ENCODE peak calls at places on chromosomes 1 and 21, in eight cellular contexts. W, E, S, F, D, I, H and T are unnamed samples.

GRCh38 chr1:109714661-109715372 is 2.8 kb downstream of the GSTM5 start:
- DNase-seq in W (no peak), E (no peak), S (no peak), F (no peak), D (no peak), I (no peak), H (no peak), T (no peak)

GRCh38 chr1:36953061-36953460 is 81.3 kb downstream of the GRIK3 start:
- DNase-seq in W (no peak), E (no peak), S (no peak), F (no peak), D (no peak), I (no peak), H (no peak), T (no peak)

GRCh38 chr1:37449936-37450335 is 24.4 kb upstream of the ZC3H12A start:
- DNase-seq in W (no peak), E (no peak), S (no peak), F (no peak), D (no peak), I (no peak), H (no peak), T (no peak)

GRCh38 chr21:45971487-45972352 is 9.8 kb upstream of the COL6A1 start:
- DNase-seq in W (peak; percentile 70), E (peak; percentile 78), S (peak; percentile 56), F (no peak), D (peak; percentile 98), I (no peak), H (no peak), T (no peak)

GRCh38 chr1:219184337-219184736 is 10.7 kb downstream of the LYPLAL1 start:
- DNase-seq in W (no peak), E (no peak), S (no peak), F (no peak), D (no peak), I (no peak), H (no peak), T (no peak)

GRCh38 chr1:25550155-25550506 is 6.7 kb downstream of the LDLRAP1 start:
- DNase-seq in W (no peak), E (no peak), S (peak; percentile 58), F (no peak), D (peak; percentile 56), I (no peak), H (no peak), T (no peak)

GRCh38 chr1:161725888-161726630 is 4.7 kb downstream of the FCRLB start:
- DNase-seq in W (no peak), E (peak; percentile 86), S (peak; percentile 56), F (peak; percentile 52), D (peak; percentile 42), I (peak; percentile 76), H (no peak), T (no peak)

GRCh38 chr1:17335821-17336718 is 28.1 kb downstream of the PADI4 start:
- DNase-seq in W (peak; percentile 6), E (no peak), S (peak; percentile 44), F (peak; percentile 79), D (peak; percentile 42), I (peak; percentile 91), H (peak; percentile 4), T (peak; percentile 11)

GRCh38 chr1:228146761-228147693 is 2.7 kb upstream of the GJC2 start:
- DNase-seq in W (no peak), E (peak; percentile 71), S (no peak), F (no peak), D (no peak), I (no peak), H (no peak), T (no peak)

GRCh38 chr1:16918371-16918770 is 3.4 kb upstream of the CROCC start:
- DNase-seq in W (no peak), E (peak; percentile 50), S (no peak), F (no peak), D (no peak), I (peak; percentile 21), H (no peak), T (no peak)

GRCh38 chr1:58162952-58163550 is 383.5 kb downstream of the OMA1 start:
- DNase-seq in W (peak; percentile 15), E (no peak), S (peak; percentile 62), F (peak; percentile 66), D (peak; percentile 72), I (no peak), H (peak; percentile 11), T (peak; percentile 20)

GRCh38 chr1:112255080-112255479 is 140.9 kb upstream of the CTTNBP2NL start:
- DNase-seq in W (no peak), E (no peak), S (no peak), F (no peak), D (peak; percentile 80), I (no peak), H (peak; percentile 10), T (no peak)

GRCh38 chr1:6275826-6276764 is 15.2 kb upstream of the GPR153 start:
- DNase-seq in W (peak; percentile 66), E (peak; percentile 88), S (peak; percentile 78), F (no peak), D (peak; percentile 82), I (no peak), H (peak; percentile 72), T (peak; percentile 65)

GRCh38 chr1:47898156-47898825 is 98.9 kb downstream of the TRABD2B start:
- DNase-seq in W (no peak), E (no peak), S (no peak), F (no peak), D (no peak), I (no peak), H (no peak), T (no peak)

GRCh38 chr1:193104496-193104905 is 713 bp downstream of the GLRX2 start:
- DNase-seq in W (no peak), E (peak; percentile 76), S (peak; percentile 64), F (peak; percentile 47), D (peak; percentile 52), I (peak; percentile 69), H (no peak), T (no peak)

GRCh38 chr1:231423648-231424047 is 1.6 kb upstream of the EGLN1 start:
- DNase-seq in W (no peak), E (no peak), S (no peak), F (peak; percentile 80), D (no peak), I (no peak), H (no peak), T (no peak)

GRCh38 chr1:159005676-159006075 is 4.0 kb upstream of the IFI16 start:
- DNase-seq in W (no peak), E (no peak), S (peak; percentile 53), F (no peak), D (peak; percentile 42), I (no peak), H (no peak), T (no peak)

DNA sequence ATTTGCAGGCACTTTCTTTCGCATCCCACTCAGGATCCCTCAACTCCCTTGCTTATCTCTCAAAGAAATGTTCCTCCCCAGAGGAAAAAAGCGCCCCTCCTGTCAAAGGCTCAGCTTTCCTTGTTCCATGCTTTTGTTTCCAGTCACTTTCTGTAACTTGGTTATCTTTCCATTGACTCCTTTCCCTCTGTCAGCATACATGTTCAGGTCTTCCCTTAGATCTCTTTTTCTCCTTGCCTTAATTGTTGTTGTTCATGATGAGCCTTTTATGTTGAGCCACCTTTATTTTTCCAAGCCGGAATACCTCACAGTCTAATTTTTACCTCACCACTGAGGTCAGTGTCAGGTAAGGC is 46.5 kb upstream of the PODN start:
- DNase-seq in W (no peak), E (no peak), S (no peak), F (no peak), D (no peak), I (no peak), H (no peak), T (no peak)
- H3K4me3 ChIP-seq in W (peak overlapping the region; percentile 69), E (peak overlapping the region; percentile 91), S (peak overlapping the region; percentile 74), F (peak overlapping the region; percentile 84), D (peak overlapping the region; percentile 71), I (peak overlapping the region; percentile 53), H (peak overlapping the region; percentile 66), T (peak overlapping the region; percentile 71)

DNA sequence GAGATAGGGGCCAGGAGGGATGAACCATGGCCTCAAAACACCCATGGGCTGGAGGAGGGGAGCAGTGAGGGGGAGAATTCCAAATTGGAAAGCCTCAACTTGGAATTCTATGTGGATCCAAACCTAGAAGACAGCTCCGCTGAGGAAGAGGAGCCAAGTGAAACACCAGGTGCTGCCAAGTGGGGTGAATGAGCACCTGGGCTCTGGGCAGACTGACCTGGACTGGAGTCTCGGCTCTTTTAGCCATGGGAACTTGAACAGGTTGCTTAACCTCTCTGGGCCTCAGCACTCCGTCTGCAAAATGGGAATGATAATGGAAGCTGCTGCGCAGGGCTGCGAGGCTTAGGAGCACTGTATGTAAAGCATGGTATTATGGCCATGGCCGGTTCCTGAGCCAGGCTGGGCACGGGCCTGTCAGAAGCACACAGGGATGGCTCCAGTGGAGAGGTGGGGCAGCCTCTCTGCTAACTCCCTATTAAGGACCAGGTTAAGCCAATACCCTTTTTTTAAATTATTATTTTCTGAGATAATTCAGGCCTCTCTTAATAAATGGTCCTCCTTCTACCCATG is 81.5 kb downstream of the SYT2 start:
- DNase-seq in W (no peak), E (peak; percentile 27), S (no peak), F (no peak), D (no peak), I (peak; percentile 35), H (no peak), T (no peak)
- H3K4me3 ChIP-seq in W (no peak overlapping the region), E (no peak overlapping the region), S (no peak overlapping the region), F (no peak overlapping the region), D (no peak overlapping the region), I (no peak overlapping the region), H (no peak overlapping the region), T (no peak overlapping the region)

DNA sequence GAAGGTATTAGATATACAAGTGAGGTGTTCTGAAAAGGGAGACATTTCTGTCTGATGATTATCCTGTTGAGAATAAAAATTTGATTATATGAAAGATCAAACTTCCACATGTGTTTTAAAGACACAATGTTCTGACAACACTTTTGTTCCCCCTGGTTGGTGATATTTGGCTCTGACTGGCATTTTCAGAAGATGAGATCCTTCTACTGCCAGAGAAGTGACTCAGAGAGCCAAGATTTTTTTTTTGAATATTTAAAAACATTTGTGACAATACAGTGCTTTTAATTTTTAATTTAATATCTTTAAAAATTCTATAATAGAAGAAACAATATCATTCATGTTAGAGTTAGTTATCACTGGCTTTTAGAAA is 18.5 kb upstream of the PTGFR start:
- DNase-seq in W (no peak), E (no peak), S (no peak), F (peak; percentile 55), D (peak; percentile 54), I (no peak), H (no peak), T (no peak)
- H3K4me3 ChIP-seq in W (no peak overlapping the region), E (no peak overlapping the region), S (no peak overlapping the region), F (peak overlapping the region; percentile 26), D (no peak overlapping the region), I (no peak overlapping the region), H (no peak overlapping the region), T (no peak overlapping the region)

GRCh38 chr1:160123726-160124125 is 8.2 kb downstream of the ATP1A2 start:
- DNase-seq in W (no peak), E (peak; percentile 20), S (no peak), F (no peak), D (no peak), I (no peak), H (no peak), T (no peak)
- H3K4me3 ChIP-seq in W (no peak overlapping the region), E (no peak overlapping the region), S (no peak overlapping the region), F (no peak overlapping the region), D (no peak overlapping the region), I (no peak overlapping the region), H (no peak overlapping the region), T (no peak overlapping the region)

DNA sequence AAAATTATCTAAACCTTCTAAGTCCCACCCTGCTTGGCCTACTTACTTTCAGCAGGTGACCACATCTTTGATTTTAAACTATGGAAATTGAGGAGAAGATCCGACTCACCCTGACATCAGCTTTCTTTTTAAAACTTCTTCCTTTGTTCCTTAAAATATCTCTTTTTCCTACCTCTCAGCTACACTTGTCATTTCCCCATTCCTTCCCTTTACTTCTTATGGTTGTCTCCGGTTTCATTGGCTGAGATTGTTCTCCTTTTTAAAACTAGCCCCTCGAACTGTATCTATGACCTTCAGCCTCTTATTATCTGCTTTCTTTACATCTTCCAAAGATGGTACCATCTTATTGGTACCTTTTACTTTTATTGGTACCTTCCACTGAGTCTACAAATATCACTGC is 87.8 kb upstream of the NRIP1 start:
- DNase-seq in W (no peak), E (no peak), S (no peak), F (no peak), D (no peak), I (no peak), H (no peak), T (no peak)
- H3K4me3 ChIP-seq in W (no peak overlapping the region), E (no peak overlapping the region), S (no peak overlapping the region), F (no peak overlapping the region), D (no peak overlapping the region), I (no peak overlapping the region), H (no peak overlapping the region), T (no peak overlapping the region)